ENCODE peak calls at places on chromosomes 11 and 22, in seven cellular contexts. X, Z, W, B, L, J and G are unnamed samples.

GRCh38 chr22:32378703-32379272 is 21.1 kb downstream of the RFPL3 start:
- DNase-seq in L (no peak), W (peak), X (no peak), J (no peak), B (no peak), Z (no peak), G (no peak)

GRCh38 chr11:36458129-36458918 is 51.7 kb downstream of the TRAF6 start:
- DNase-seq in L (no peak), B (no peak), Z (no peak), J (no peak), W (no peak), X (peak), G (no peak)

GRCh38 chr11:13503393-13503792 is 7.6 kb upstream of the PTH start:
- DNase-seq in L (no peak), Z (no peak), J (no peak), X (no peak), B (no peak), W (no peak), G (no peak)

GRCh38 chr11:117820071-117820470 is 4.5 kb downstream of the FXYD2 start:
- DNase-seq in Z (no peak), J (no peak), L (no peak), W (no peak), X (no peak), B (no peak), G (no peak)

GRCh38 chr11:45941285-45941684 is 18.8 kb downstream of the LARGE2 start:
- DNase-seq in Z (no peak), B (no peak), X (no peak), J (no peak), L (no peak), W (no peak), G (no peak)

GRCh38 chr11:132062031-132062430 is 691.6 kb downstream of the NTM start:
- DNase-seq in W (no peak), Z (no peak), J (no peak), X (no peak), B (no peak), L (no peak), G (no peak)

GRCh38 chr11:126140932-126141291 is 70.5 kb downstream of the RPUSD4 start:
- DNase-seq in J (no peak), L (peak), X (no peak), B (no peak), Z (no peak), W (peak), G (no peak)

GRCh38 chr22:42949159-42949558 is 65.8 kb downstream of the PACSIN2 start:
- DNase-seq in W (peak), X (no peak), B (no peak), L (no peak), Z (no peak), J (no peak), G (no peak)

GRCh38 chr11:68505596-68505995 is 45.0 kb downstream of the PPP6R3 start:
- DNase-seq in B (no peak), W (peak), Z (no peak), L (no peak), X (no peak), J (no peak), G (no peak)

GRCh38 chr22:46054878-46055158 is 77.9 kb upstream of the WNT7B start:
- DNase-seq in J (no peak), X (peak), L (peak), B (no peak), W (no peak), Z (no peak), G (no peak)

GRCh38 chr11:95599959-95600586 is 189.5 kb downstream of the FAM76B start:
- DNase-seq in X (no peak), B (no peak), Z (no peak), J (no peak), L (no peak), W (no peak), G (no peak)

GRCh38 chr11:26846222-26846621 is 124.4 kb upstream of the SLC5A12 start:
- DNase-seq in X (no peak), B (no peak), Z (no peak), J (no peak), W (no peak), L (no peak), G (no peak)

GRCh38 chr11:17600316-17601205 is 53.5 kb downstream of the OTOG start:
- DNase-seq in J (peak), B (no peak), Z (no peak), L (no peak), X (no peak), W (no peak), G (no peak)

GRCh38 chr11:22407899-22408298 is 69.7 kb downstream of the SLC17A6 start:
- DNase-seq in X (no peak), B (no peak), Z (no peak), L (no peak), J (no peak), W (no peak), G (no peak)

GRCh38 chr22:46846154-46846831 is 83.8 kb downstream of the TBC1D22A start:
- DNase-seq in X (no peak), Z (no peak), J (no peak), B (no peak), W (no peak), L (no peak), G (no peak)

GRCh38 chr11:113542420-113542819 is 67.2 kb upstream of the DRD2 start:
- DNase-seq in B (no peak), Z (no peak), L (no peak), W (no peak), J (no peak), X (no peak), G (no peak)

GRCh38 chr11:2428322-2428795 is 16.0 kb downstream of the TRPM5 start:
- DNase-seq in X (peak), Z (peak), L (peak), B (peak), W (peak), J (peak), G (no peak)

GRCh38 chr11:94198718-94199117 is 70.1 kb downstream of the PANX1 start:
- DNase-seq in X (no peak), W (no peak), B (no peak), Z (no peak), L (no peak), J (no peak), G (no peak)

GRCh38 chr11:35158371-35159081 is 19.6 kb downstream of the CD44 start:
- DNase-seq in B (no peak), X (no peak), Z (no peak), W (peak), J (no peak), L (peak), G (no peak)

GRCh38 chr22:38104084-38104483 is 6.4 kb downstream of the BAIAP2L2 start:
- DNase-seq in L (no peak), J (no peak), X (peak), Z (no peak), B (no peak), W (peak), G (no peak)

GRCh38 chr11:30041171-30041570 is 24.3 kb upstream of the KCNA4 start:
- DNase-seq in W (no peak), J (no peak), L (no peak), X (no peak), Z (no peak), B (no peak), G (no peak)

GRCh38 chr22:41280065-41280464 is 5.9 kb downstream of the RANGAP1 start:
- DNase-seq in B (no peak), J (no peak), X (no peak), W (no peak), Z (no peak), L (no peak), G (no peak)